ENCODE peak calls at places on chromosomes 2 and 18, in six cellular contexts. One of them, this sample, is unnamed.

GRCh38 chr2:218291318-218291933 is 877 bp downstream of the TMBIM1 start:
- DNase-seq in activated CD4-positive, alpha-beta T cell treated with anti-CD3 and anti-CD28 coated beads, Interleukin-2, amount 50 U/mL, for 48 hours: peak; percentile 37
- DNase-seq in HFF-Myc: no peak
- DNase-seq in cardiac muscle cell: no peak
- DNase-seq in activated T-helper 1 cell treated with anti-CD3 and anti-CD28 coated beads, Interleukin-12 subunit alpha, Interleukin-12 subunit beta, Interleukin-2, Interleukin-4 antibody, amounts not matched to agents 30 ng/mL and 10 ng/mL and 1 ng/mL, durations not matched to agents 14 hours and 24 hours and 36 hours: no peak
- DNase-seq in colonic mucosa: no peak
- DNase-seq in this sample: no peak

GRCh38 chr2:161067846-161068245 is 92.4 kb upstream of the TANK start:
- DNase-seq in HFF-Myc: no peak
- DNase-seq in cardiac muscle cell: no peak
- DNase-seq in activated T-helper 1 cell treated with anti-CD3 and anti-CD28 coated beads, Interleukin-12 subunit alpha, Interleukin-12 subunit beta, Interleukin-2, Interleukin-4 antibody, amounts not matched to agents 30 ng/mL and 10 ng/mL and 1 ng/mL, durations not matched to agents 14 hours and 24 hours and 36 hours: no peak
- DNase-seq in colonic mucosa: no peak
- DNase-seq in activated CD4-positive, alpha-beta T cell treated with anti-CD3 and anti-CD28 coated beads, Interleukin-2, amount 50 U/mL, for 48 hours: no peak
- DNase-seq in this sample: no peak

GRCh38 chr2:26616864-26617135 is 24.4 kb downstream of the CIB4 start:
- DNase-seq in HFF-Myc: no peak
- DNase-seq in cardiac muscle cell: no peak
- DNase-seq in activated CD4-positive, alpha-beta T cell treated with anti-CD3 and anti-CD28 coated beads, Interleukin-2, amount 50 U/mL, for 48 hours: no peak
- DNase-seq in activated T-helper 1 cell treated with anti-CD3 and anti-CD28 coated beads, Interleukin-12 subunit alpha, Interleukin-12 subunit beta, Interleukin-2, Interleukin-4 antibody, amounts not matched to agents 30 ng/mL and 10 ng/mL and 1 ng/mL, durations not matched to agents 14 hours and 24 hours and 36 hours: no peak
- DNase-seq in colonic mucosa: no peak
- DNase-seq in this sample: no peak

GRCh38 chr2:150472122-150472899 is 15.2 kb downstream of the RND3 start:
- DNase-seq in HFF-Myc: no peak
- DNase-seq in cardiac muscle cell: no peak
- DNase-seq in colonic mucosa: peak; percentile 79
- DNase-seq in activated T-helper 1 cell treated with anti-CD3 and anti-CD28 coated beads, Interleukin-12 subunit alpha, Interleukin-12 subunit beta, Interleukin-2, Interleukin-4 antibody, amounts not matched to agents 30 ng/mL and 10 ng/mL and 1 ng/mL, durations not matched to agents 14 hours and 24 hours and 36 hours: no peak
- DNase-seq in activated CD4-positive, alpha-beta T cell treated with anti-CD3 and anti-CD28 coated beads, Interleukin-2, amount 50 U/mL, for 48 hours: no peak
- DNase-seq in this sample: no peak

GRCh38 chr2:144890828-144891227 is 370.9 kb upstream of the ZEB2 start:
- DNase-seq in cardiac muscle cell: peak; percentile 13
- DNase-seq in colonic mucosa: no peak
- DNase-seq in HFF-Myc: no peak
- DNase-seq in activated CD4-positive, alpha-beta T cell treated with anti-CD3 and anti-CD28 coated beads, Interleukin-2, amount 50 U/mL, for 48 hours: no peak
- DNase-seq in activated T-helper 1 cell treated with anti-CD3 and anti-CD28 coated beads, Interleukin-12 subunit alpha, Interleukin-12 subunit beta, Interleukin-2, Interleukin-4 antibody, amounts not matched to agents 30 ng/mL and 10 ng/mL and 1 ng/mL, durations not matched to agents 14 hours and 24 hours and 36 hours: no peak
- DNase-seq in this sample: no peak

GRCh38 chr18:76476665-76477561 is 18.1 kb downstream of the ZNF516 start:
- DNase-seq in colonic mucosa: peak; percentile 50
- DNase-seq in activated CD4-positive, alpha-beta T cell treated with anti-CD3 and anti-CD28 coated beads, Interleukin-2, amount 50 U/mL, for 48 hours: no peak
- DNase-seq in HFF-Myc: peak; percentile 72
- DNase-seq in cardiac muscle cell: no peak
- DNase-seq in activated T-helper 1 cell treated with anti-CD3 and anti-CD28 coated beads, Interleukin-12 subunit alpha, Interleukin-12 subunit beta, Interleukin-2, Interleukin-4 antibody, amounts not matched to agents 30 ng/mL and 10 ng/mL and 1 ng/mL, durations not matched to agents 14 hours and 24 hours and 36 hours: no peak
- DNase-seq in this sample: no peak

GRCh38 chr2:229660391-229660790 is 54.0 kb downstream of the DNER start:
- DNase-seq in activated CD4-positive, alpha-beta T cell treated with anti-CD3 and anti-CD28 coated beads, Interleukin-2, amount 50 U/mL, for 48 hours: no peak
- DNase-seq in HFF-Myc: no peak
- DNase-seq in colonic mucosa: no peak
- DNase-seq in cardiac muscle cell: no peak
- DNase-seq in activated T-helper 1 cell treated with anti-CD3 and anti-CD28 coated beads, Interleukin-12 subunit alpha, Interleukin-12 subunit beta, Interleukin-2, Interleukin-4 antibody, amounts not matched to agents 30 ng/mL and 10 ng/mL and 1 ng/mL, durations not matched to agents 14 hours and 24 hours and 36 hours: no peak
- DNase-seq in this sample: no peak

GRCh38 chr2:217756375-217757107 is 246.3 kb downstream of the TNS1 start:
- DNase-seq in colonic mucosa: peak; percentile 59
- DNase-seq in cardiac muscle cell: peak; percentile 87
- DNase-seq in activated CD4-positive, alpha-beta T cell treated with anti-CD3 and anti-CD28 coated beads, Interleukin-2, amount 50 U/mL, for 48 hours: peak; percentile 75
- DNase-seq in activated T-helper 1 cell treated with anti-CD3 and anti-CD28 coated beads, Interleukin-12 subunit alpha, Interleukin-12 subunit beta, Interleukin-2, Interleukin-4 antibody, amounts not matched to agents 30 ng/mL and 10 ng/mL and 1 ng/mL, durations not matched to agents 14 hours and 24 hours and 36 hours: peak; percentile 39
- DNase-seq in HFF-Myc: no peak
- DNase-seq in this sample: peak; percentile 7

GRCh38 chr2:122634261-122634660 is 878.8 kb downstream of the TSN start:
- DNase-seq in colonic mucosa: no peak
- DNase-seq in activated CD4-positive, alpha-beta T cell treated with anti-CD3 and anti-CD28 coated beads, Interleukin-2, amount 50 U/mL, for 48 hours: no peak
- DNase-seq in activated T-helper 1 cell treated with anti-CD3 and anti-CD28 coated beads, Interleukin-12 subunit alpha, Interleukin-12 subunit beta, Interleukin-2, Interleukin-4 antibody, amounts not matched to agents 30 ng/mL and 10 ng/mL and 1 ng/mL, durations not matched to agents 14 hours and 24 hours and 36 hours: no peak
- DNase-seq in cardiac muscle cell: no peak
- DNase-seq in HFF-Myc: peak; percentile 10
- DNase-seq in this sample: peak; percentile 73

GRCh38 chr2:102033028-102033749 is 41.4 kb downstream of the IL1R2 start:
- DNase-seq in activated T-helper 1 cell treated with anti-CD3 and anti-CD28 coated beads, Interleukin-12 subunit alpha, Interleukin-12 subunit beta, Interleukin-2, Interleukin-4 antibody, amounts not matched to agents 30 ng/mL and 10 ng/mL and 1 ng/mL, durations not matched to agents 14 hours and 24 hours and 36 hours: peak; percentile 4
- DNase-seq in colonic mucosa: peak; percentile 46
- DNase-seq in cardiac muscle cell: no peak
- DNase-seq in HFF-Myc: peak; percentile 64
- DNase-seq in activated CD4-positive, alpha-beta T cell treated with anti-CD3 and anti-CD28 coated beads, Interleukin-2, amount 50 U/mL, for 48 hours: peak; percentile 53
- DNase-seq in this sample: peak; percentile 73

This sample was measured in smooth muscle cell of the brain vasculature.